ENCODE peak calls at places on chromosomes 4 and X, in six cellular contexts. W, N, D, H, F and T are unnamed samples. For H3K4me1, the result is how much of the 10 kb centered on the place peaks cover.

GRCh38 chr4:38034986-38035882 is 75.0 kb downstream of the PTTG2 start:
- DNase-seq in W (no peak), N (peak), D (no peak), H (peak), F (peak), T (peak)

GRCh38 chr4:4753643-4754042 is 105.8 kb upstream of the MSX1 start:
- DNase-seq in W (no peak), N (no peak), D (no peak), H (no peak), F (no peak), T (no peak)

GRCh38 chr4:60729194-60729593 is 470.9 kb upstream of the ADGRL3 start:
- DNase-seq in W (no peak), N (peak), D (no peak), H (no peak), F (no peak), T (no peak)

GRCh38 chr4:133802741-133803140 is 398.8 kb downstream of the PABPC4L start:
- DNase-seq in W (no peak), N (no peak), D (no peak), H (no peak), F (no peak), T (peak)

GRCh38 chr4:40325406-40326019 is 9.6 kb upstream of the CHRNA9 start:
- DNase-seq in W (no peak), N (peak), D (peak), H (peak), F (peak), T (peak)

GRCh38 chr4:183492791-183493221 is 12.1 kb upstream of the ING2 start:
- DNase-seq in W (no peak), N (no peak), D (no peak), H (no peak), F (peak), T (peak)

GRCh38 chrX:38796926-38797325 is 4.3 kb upstream of the MID1IP1 start:
- DNase-seq in W (no peak), N (no peak), D (no peak), H (no peak), F (no peak), T (peak)

GRCh38 chr4:74038161-74039064 is at the start of gene CXCL3:
- DNase-seq in W (peak), N (peak), D (no peak), H (no peak), F (peak), T (peak)

GRCh38 chr4:90403781-90404180 is 276.6 kb downstream of the CCSER1 start:
- DNase-seq in W (no peak), N (no peak), D (no peak), H (no peak), F (no peak), T (no peak)

GRCh38 chr4:111537165-111537564 is 608.1 kb upstream of the FAM241A start:
- DNase-seq in W (no peak), N (no peak), D (no peak), H (no peak), F (no peak), T (peak)
- H3K4me1 ChIP-seq in W (under half), N (under half), D (under half), H (under half), F (under half), T (under half)

GRCh38 chr4:1217366-1217765 is 31.6 kb downstream of the CTBP1 start:
- DNase-seq in W (no peak), N (no peak), D (no peak), H (no peak), F (no peak), T (no peak)

GRCh38 chr4:1216869-1217294 is 32.0 kb downstream of the CTBP1 start:
- DNase-seq in W (no peak), N (no peak), D (peak), H (peak), F (no peak), T (no peak)

GRCh38 chr4:1216076-1216614 is 32.8 kb downstream of the CTBP1 start:
- DNase-seq in W (no peak), N (no peak), D (no peak), H (no peak), F (no peak), T (no peak)

GRCh38 chr4:1214101-1215095 is 34.5 kb downstream of the CTBP1 start:
- DNase-seq in W (no peak), N (no peak), D (no peak), H (no peak), F (no peak), T (no peak)

GRCh38 chr4:1215347-1216075 is 33.4 kb downstream of the CTBP1 start:
- DNase-seq in W (no peak), N (no peak), D (no peak), H (no peak), F (no peak), T (no peak)
- H3K4me1 ChIP-seq in W (under half), N (under half), D (under half), H (under half), F (under half), T (under half)

GRCh38 chr4:176189891-176190795 is 5.2 kb downstream of the SPATA4 start:
- DNase-seq in W (no peak), N (no peak), D (no peak), H (no peak), F (peak), T (peak)

GRCh38 chr4:176188654-176189053 is 6.7 kb downstream of the SPATA4 start:
- DNase-seq in W (no peak), N (no peak), D (no peak), H (no peak), F (no peak), T (no peak)

GRCh38 chr4:176193126-176193525 is 2.3 kb downstream of the SPATA4 start:
- DNase-seq in W (no peak), N (no peak), D (no peak), H (no peak), F (no peak), T (peak)

GRCh38 chr4:176193898-176194297 is 1.5 kb downstream of the SPATA4 start:
- DNase-seq in W (no peak), N (peak), D (no peak), H (no peak), F (no peak), T (peak)

GRCh38 chr4:176191974-176192373 is 3.4 kb downstream of the SPATA4 start:
- DNase-seq in W (no peak), N (peak), D (no peak), H (no peak), F (no peak), T (peak)
- H3K4me1 ChIP-seq in W (under half), N (under half), D (under half), H (under half), F (under half), T (under half)

GRCh38 chr4:76697129-76697803 is 200.7 kb downstream of the SOWAHB start:
- DNase-seq in W (no peak), N (no peak), D (no peak), H (no peak), F (no peak), T (no peak)
- H3K4me1 ChIP-seq in W (under half), N (under half), D (under half), H (under half), F (under half), T (under half)

DNA sequence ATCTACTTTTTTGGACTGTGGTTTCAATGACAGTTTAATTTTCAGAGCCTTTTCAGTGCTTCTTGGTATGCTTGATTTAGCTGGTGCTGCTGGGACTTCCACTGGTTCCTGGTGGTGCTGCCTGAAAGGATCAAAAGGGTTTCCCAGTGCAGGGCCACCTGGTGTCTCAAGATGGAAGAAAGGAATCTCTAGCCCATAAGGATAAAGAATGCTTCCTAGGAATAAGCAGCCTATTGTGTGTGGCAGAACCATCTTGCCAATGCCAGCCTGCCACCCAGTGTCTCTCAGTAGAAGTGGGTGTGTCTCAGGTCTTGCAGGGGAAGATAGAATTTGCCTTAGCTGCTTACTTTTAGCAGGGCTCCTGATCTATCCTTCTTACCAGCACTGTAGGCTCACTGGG is 15.0 kb upstream of the RAI2 start:
- DNase-seq in W (peak), N (no peak), D (no peak), H (no peak), F (no peak), T (no peak)
- H3K4me1 ChIP-seq in W (under half), N (under half), D (under half), H (under half), F (under half), T (under half)

DNA sequence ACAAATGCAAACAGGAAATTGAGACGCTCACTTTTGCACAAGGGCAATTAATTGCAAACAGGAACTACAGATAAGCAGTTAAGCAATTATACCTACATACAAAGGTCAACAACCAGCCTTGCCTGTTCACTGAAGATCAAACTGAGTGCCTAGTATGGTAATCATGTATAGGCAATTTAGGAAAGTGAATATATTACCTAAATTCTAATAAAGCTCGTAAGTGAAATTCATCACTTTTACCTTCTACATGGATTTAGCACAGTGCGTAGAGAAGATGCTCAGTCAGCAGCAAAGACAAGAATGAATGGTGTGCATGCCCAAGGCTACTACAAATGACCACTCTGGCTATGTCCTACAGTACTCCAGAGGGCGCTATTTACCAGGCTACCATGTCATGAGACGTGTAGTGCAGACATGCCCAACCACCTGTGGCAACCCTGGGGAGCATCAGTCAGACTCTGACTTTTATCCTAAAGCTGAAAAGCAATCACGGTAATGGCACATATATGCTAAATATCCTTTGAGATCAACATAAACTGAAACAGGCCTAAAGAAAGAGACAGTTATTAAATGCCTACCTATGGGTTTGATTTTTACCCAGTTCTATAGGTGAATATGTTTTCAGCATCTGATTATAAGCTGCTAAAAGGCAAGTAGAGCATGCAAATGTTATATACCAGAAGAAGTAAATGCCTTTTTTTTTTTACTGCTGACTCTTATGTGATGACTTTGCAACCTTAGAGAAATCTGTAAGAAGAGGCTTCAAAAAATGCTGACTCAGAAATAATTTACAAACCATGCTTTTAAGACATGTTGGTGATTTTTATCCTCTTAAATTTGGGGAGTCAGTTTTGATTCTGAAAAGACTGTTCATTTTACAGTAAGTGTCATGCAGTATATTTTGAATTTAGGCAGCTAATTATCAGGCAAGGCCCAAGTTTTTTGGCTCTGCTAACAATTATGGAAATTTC is 178.0 kb downstream of the PPP3CA start:
- DNase-seq in W (peak), N (peak), D (peak), H (peak), F (peak), T (peak)
- H3K4me1 ChIP-seq in W (under half), N (under half), D (under half), H (under half), F (under half), T (under half)

DNA sequence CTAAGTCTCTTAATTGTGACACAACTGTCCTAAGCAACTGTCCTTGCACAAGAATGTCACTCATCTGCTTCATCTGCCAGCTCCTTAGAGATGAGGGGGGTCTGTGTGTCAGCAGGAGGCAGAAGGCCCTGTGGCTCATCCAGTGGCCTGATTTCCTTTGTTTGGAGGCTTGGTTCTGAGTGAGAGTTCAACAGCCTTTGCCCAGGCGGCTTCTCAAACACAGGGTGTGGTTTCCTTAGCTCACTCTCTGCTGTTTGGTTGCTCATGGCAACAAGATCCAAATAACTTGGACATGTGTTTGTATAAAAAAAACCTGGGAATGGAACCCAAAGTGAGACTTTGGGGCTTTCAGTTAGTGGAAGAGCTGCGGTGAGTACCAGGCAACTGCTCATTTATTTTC is 46.6 kb downstream of the MAP7D3 start:
- DNase-seq in W (no peak), N (peak), D (no peak), H (peak), F (peak), T (peak)
- H3K4me1 ChIP-seq in W (under half), N (under half), D (under half), H (under half), F (under half), T (half or more)

DNA sequence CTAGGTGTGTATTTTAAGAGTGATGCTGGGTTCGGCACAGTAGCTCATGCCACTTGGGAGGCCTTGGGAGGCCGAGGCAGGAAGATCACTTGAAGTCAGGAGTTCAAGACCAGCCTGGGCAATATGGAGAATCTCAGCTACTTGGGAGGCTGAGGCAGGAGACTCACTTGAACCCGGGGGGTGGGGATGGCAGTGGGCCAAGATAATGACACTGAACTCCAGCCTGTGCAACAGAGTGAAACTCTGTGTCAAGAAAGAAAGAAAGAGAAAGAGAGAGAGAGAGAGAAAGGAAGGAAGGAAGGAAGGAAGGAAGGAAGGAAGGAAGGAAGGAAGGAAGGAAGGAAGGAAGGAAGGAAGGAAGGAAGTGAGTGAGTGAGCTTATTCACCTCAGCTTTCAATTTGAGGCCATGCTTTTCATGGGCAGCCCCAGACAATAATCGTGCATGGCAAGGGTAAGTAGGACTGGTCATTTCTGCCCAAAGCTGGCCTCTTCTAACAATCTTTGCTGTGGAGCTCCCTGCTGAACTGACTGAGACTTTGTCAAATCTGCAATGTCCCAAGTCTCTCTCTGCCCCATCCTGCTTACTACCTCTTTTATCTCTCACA is 42.5 kb upstream of the ELF2 start:
- DNase-seq in W (no peak), N (no peak), D (no peak), H (no peak), F (no peak), T (no peak)
- H3K4me1 ChIP-seq in W (under half), N (under half), D (under half), H (under half), F (under half), T (under half)